ENCODE peak calls at places on chromosomes 12 and 14, in nine cellular contexts. R, X, F, B, P, Y, Z, D and L are unnamed samples. For H3K4me1, the result is how much of the 10 kb centered on the place peaks cover.

GRCh38 chr14:51401272-51401671 is 161.2 kb downstream of the TMX1 start:
- DNase-seq in Z (no peak), P (peak), B (no peak), R (peak), X (no peak), Y (no peak), F (peak), D (no peak), L (no peak)

GRCh38 chr14:56514663-56515371 is 64.8 kb upstream of the TMEM260 start:
- DNase-seq in Y (no peak), D (no peak), X (no peak), Z (no peak), F (peak), B (no peak), R (peak), P (no peak), L (no peak)

GRCh38 chr14:92538412-92539017 is 24.9 kb downstream of the RIN3 start:
- DNase-seq in B (no peak), D (no peak), X (no peak), Y (no peak), P (no peak), F (no peak), Z (no peak), R (no peak), L (no peak)

GRCh38 chr14:71621276-71621675 is 311.0 kb upstream of the RGS6 start:
- DNase-seq in Z (no peak), X (no peak), D (no peak), B (no peak), R (peak), F (peak), Y (no peak), P (no peak), L (no peak)

GRCh38 chr14:33668066-33668465 is 282.8 kb downstream of the EGLN3 start:
- DNase-seq in Y (no peak), Z (no peak), F (peak), D (no peak), P (no peak), B (no peak), X (no peak), R (peak), L (no peak)

GRCh38 chr14:74400328-74400727 is 25.7 kb downstream of the SYNDIG1L start:
- DNase-seq in D (no peak), B (no peak), Y (no peak), R (no peak), F (no peak), P (no peak), Z (no peak), X (peak), L (no peak)

GRCh38 chr12:100371146-100371545 is 14.3 kb downstream of the SLC17A8 start:
- DNase-seq in P (no peak), F (no peak), R (no peak), B (no peak), X (no peak), Y (no peak), D (no peak), Z (no peak), L (no peak)

GRCh38 chr12:93191956-93192355 is 185.8 kb upstream of the NUDT4 start:
- DNase-seq in P (no peak), R (peak), D (peak), X (peak), Z (no peak), F (peak), Y (no peak), B (no peak), L (no peak)

GRCh38 chr12:57985685-57986084 is 44.3 kb downstream of the ATP23 start:
- DNase-seq in R (no peak), Y (no peak), P (no peak), D (no peak), B (no peak), Z (no peak), F (no peak), X (no peak), L (no peak)

GRCh38 chr14:33932033-33932432 is 18.8 kb downstream of the EGLN3 start:
- DNase-seq in Y (no peak), F (no peak), X (no peak), Z (no peak), D (no peak), R (no peak), B (no peak), P (no peak), L (no peak)

GRCh38 chr12:124520258-124520657 is 47.2 kb downstream of the NCOR2 start:
- DNase-seq in F (peak), D (peak), P (no peak), Z (peak), X (peak), B (no peak), Y (peak), R (peak), L (no peak)

GRCh38 chr12:64178122-64178521 is 44.0 kb downstream of the KICS2 start:
- DNase-seq in B (no peak), D (no peak), R (peak), F (peak), Z (no peak), X (no peak), Y (no peak), P (no peak), L (no peak)

GRCh38 chr12:91804533-91804932 is 341.1 kb downstream of the BTG1 start:
- DNase-seq in F (peak), Y (no peak), X (no peak), P (no peak), R (peak), D (no peak), Z (no peak), B (no peak), L (no peak)

GRCh38 chr14:94000986-94001385 is 3.9 kb downstream of the CCDC197 start:
- DNase-seq in Y (no peak), X (no peak), Z (no peak), F (no peak), D (no peak), R (no peak), P (no peak), B (no peak), L (no peak)

GRCh38 chr12:5909560-5909959 is 35.5 kb downstream of the ANO2 start:
- DNase-seq in R (no peak), F (no peak), P (no peak), Z (no peak), D (no peak), Y (no peak), X (peak), B (no peak), L (no peak)

GRCh38 chr14:68782091-68782981 is 10.5 kb downstream of the ZFP36L1 start:
- DNase-seq in B (peak), X (no peak), Y (no peak), Z (peak), R (no peak), P (no peak), D (peak), F (no peak), L (peak)

GRCh38 chr12:120150919-120151525 is 34.5 kb upstream of the RAB35 start:
- DNase-seq in Y (no peak), Z (no peak), F (no peak), B (no peak), P (no peak), R (no peak), X (no peak), D (no peak), L (no peak)

GRCh38 chr12:96483116-96483515 is 6.3 kb upstream of the CFAP54 start:
- DNase-seq in P (no peak), B (no peak), F (no peak), Y (no peak), R (no peak), Z (no peak), X (no peak), D (no peak), L (no peak)

GRCh38 chr12:96487214-96487613 is 2.2 kb upstream of the CFAP54 start:
- DNase-seq in B (no peak), F (peak), Z (no peak), X (no peak), R (peak), D (no peak), P (no peak), Y (no peak), L (no peak)

GRCh38 chr12:96486751-96487150 is 2.6 kb upstream of the CFAP54 start:
- DNase-seq in Z (no peak), P (no peak), R (no peak), D (no peak), B (no peak), Y (no peak), X (no peak), F (no peak), L (no peak)

GRCh38 chr12:96489392-96490056 is at the start of gene CFAP54:
- DNase-seq in X (peak), Z (peak), Y (peak), P (peak), F (peak), R (peak), D (peak), B (peak), L (peak)

DNA sequence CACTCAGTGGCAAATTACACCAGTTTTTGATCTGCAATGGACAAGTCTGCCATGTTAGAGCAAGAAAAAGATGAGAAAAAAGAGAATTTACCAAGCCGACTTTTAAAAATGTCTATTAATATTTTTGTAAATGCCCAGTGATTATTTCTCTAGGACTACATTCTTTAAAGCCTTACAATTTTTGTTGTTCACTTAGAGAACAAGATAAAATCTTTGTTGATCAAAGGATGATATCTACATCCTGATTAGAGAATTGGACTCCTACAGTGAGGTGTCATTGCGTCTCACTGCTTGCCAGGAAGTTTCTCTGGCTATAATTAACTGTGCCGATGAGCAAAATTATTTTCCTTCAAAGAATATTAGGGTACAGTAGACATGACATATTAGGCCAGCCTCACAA is 1.7 kb upstream of the CFAP54 start:
- DNase-seq in B (no peak), D (no peak), R (no peak), Z (no peak), P (no peak), Y (no peak), X (no peak), F (no peak), L (no peak)
- H3K4me3 ChIP-seq in B (no peak), D (no peak), R (no peak), Z (no peak), P (no peak), Y (no peak), X (no peak), F (no peak), L (no peak)

GRCh38 chr12:50787618-50788017 is 23.7 kb downstream of the ATF1 start:
- DNase-seq in Y (no peak), D (no peak), P (no peak), Z (no peak), X (no peak), F (no peak), R (no peak), B (no peak), L (no peak)
- H3K4me1 ChIP-seq in Y (under half), D (under half), P (under half), Z (under half), X (under half), F (under half), R (under half), B (under half), L (under half)

GRCh38 chr12:122838841-122839240 is 3.6 kb downstream of the HIP1R start:
- DNase-seq in R (no peak), P (no peak), X (no peak), Y (no peak), B (no peak), D (no peak), Z (no peak), F (no peak), L (no peak)

GRCh38 chr12:122835693-122836026 is 403 bp downstream of the HIP1R start:
- DNase-seq in X (no peak), R (no peak), B (no peak), D (no peak), F (no peak), Z (no peak), Y (peak), P (no peak), L (no peak)

GRCh38 chr12:122836027-122836921 is 1.0 kb downstream of the HIP1R start:
- DNase-seq in B (no peak), X (peak), F (no peak), Y (peak), P (no peak), D (no peak), R (no peak), Z (peak), L (peak)

GRCh38 chr12:122839907-122840554 is 4.8 kb downstream of the HIP1R start:
- DNase-seq in P (no peak), R (no peak), D (no peak), B (no peak), X (no peak), F (no peak), Z (no peak), Y (no peak), L (no peak)

DNA sequence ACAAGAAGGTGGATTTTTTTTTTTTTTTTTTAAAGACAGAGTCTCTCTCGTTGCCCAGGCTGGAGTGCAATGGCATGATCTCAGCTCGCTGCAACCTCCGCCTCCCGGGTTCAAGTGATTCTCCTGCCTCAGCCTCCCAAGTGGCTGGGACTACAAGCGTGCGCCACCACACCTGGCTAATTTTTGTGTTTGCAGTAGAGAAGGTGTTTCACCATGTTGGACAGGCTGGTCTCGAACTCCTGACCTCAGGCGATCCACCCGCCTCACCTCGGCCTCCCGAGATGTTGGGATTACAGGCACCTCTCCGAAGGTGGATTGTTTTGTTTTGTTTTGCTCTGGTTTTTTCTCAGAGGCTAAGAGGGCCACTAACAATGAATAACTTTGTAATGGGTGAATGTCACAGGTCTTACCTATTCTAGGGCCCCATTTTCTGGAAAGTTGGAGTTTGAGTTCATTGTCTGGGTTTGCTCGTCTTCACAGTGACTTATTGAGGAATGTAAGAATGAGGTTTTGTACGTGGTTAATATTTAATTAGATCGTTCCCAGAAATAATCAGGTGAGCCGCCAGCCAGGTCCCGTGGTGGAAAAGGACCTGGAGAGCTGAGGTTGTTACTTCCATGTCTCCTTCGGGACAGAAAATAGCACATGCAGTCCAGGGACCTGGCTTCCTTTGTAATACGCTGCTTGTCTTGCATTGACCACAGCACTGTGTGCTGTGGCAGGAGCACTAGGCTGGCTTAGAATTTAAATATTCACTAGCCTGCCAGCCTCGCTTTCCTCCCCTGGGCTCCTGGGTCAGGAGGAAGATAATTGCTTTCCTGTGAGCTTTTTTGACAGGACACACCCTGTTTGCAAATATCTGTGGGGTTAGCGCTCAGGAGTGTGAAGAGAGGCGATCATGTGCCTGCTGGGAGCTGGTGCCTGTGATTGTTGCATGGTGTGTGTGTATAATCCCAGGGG is 2.3 kb downstream of the HIP1R start:
- DNase-seq in D (no peak), R (no peak), B (no peak), Z (peak), X (no peak), F (no peak), Y (peak), P (no peak), L (no peak)
- H3K27ac ChIP-seq in D (no peak), R (no peak), B (no peak), Z (peak), X (peak), F (no peak), Y (peak), P (no peak), L (peak)

GRCh38 chr14:23377873-23378563 is 1.2 kb downstream of the CMTM5 start:
- DNase-seq in X (no peak), B (no peak), R (no peak), Z (no peak), D (no peak), Y (no peak), F (no peak), P (no peak), L (no peak)

GRCh38 chr14:23378612-23379220 is 1.9 kb downstream of the CMTM5 start:
- DNase-seq in D (no peak), P (no peak), R (no peak), F (no peak), Z (no peak), Y (no peak), X (no peak), B (no peak), L (no peak)

GRCh38 chr14:23377201-23377550 is 330 bp downstream of the CMTM5 start:
- DNase-seq in R (no peak), D (no peak), B (no peak), Y (no peak), F (no peak), Z (no peak), X (no peak), P (no peak), L (no peak)

GRCh38 chr14:23375527-23376251 is 1.2 kb upstream of the CMTM5 start:
- DNase-seq in P (no peak), B (no peak), Y (no peak), Z (no peak), F (no peak), D (no peak), R (no peak), X (no peak), L (no peak)

DNA sequence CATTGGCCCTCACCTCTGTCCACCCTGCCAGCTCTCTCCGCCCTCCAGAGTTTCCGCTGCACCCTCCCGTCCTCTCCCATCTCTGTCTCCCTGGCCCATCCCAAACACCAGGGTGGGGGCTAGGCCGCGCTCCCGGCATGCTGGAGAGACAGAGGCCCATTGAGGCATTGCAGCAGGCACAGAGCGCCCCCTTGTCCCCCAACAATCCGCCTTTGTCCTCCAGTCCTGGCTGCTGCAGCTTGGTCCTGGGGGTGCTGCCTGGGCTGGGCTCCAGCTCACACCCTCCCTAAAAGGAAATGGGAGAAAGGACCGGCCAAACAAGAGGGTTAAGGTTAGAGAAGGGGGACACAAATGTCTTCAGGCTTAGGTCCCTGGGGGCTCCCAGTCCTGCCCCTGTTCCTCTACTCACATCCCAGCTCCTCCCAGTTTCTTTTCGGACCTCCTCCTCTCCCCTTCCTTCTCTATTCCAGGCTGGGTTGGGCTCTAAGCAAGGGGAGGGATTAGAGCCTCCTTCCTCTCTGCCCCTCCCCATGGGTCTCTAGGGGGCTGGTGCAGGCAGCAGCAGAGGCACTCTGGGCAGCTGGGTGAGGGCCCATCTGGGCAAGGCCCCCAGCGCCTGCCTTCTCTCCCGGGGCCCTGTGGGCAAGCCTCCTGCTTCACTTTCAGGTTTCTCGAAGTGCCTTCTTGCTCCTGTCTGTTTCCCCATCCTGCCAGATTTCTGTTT is at the start of gene CMTM5:
- DNase-seq in Y (no peak), Z (no peak), F (no peak), P (peak), B (no peak), R (no peak), D (no peak), X (no peak), L (no peak)
- H3K4me3 ChIP-seq in Y (no peak), Z (peak), F (no peak), P (no peak), B (no peak), R (no peak), D (no peak), X (peak), L (no peak)

GRCh38 chr12:50529345-50529744 is 24.6 kb downstream of the DIP2B start:
- DNase-seq in Z (no peak), D (no peak), Y (no peak), X (no peak), F (no peak), R (no peak), B (no peak), P (no peak), L (no peak)

GRCh38 chr12:50528800-50529199 is 24.0 kb downstream of the DIP2B start:
- DNase-seq in D (no peak), P (no peak), B (no peak), F (no peak), R (no peak), X (no peak), Z (no peak), Y (no peak), L (no peak)

GRCh38 chr12:50527086-50527726 is 22.4 kb downstream of the DIP2B start:
- DNase-seq in R (no peak), Y (no peak), P (no peak), D (no peak), X (no peak), B (no peak), F (no peak), Z (no peak), L (no peak)

GRCh38 chr12:50533203-50533584 is 28.4 kb downstream of the DIP2B start:
- DNase-seq in P (no peak), X (no peak), Y (no peak), F (no peak), Z (no peak), B (no peak), D (no peak), R (no peak), L (no peak)

DNA sequence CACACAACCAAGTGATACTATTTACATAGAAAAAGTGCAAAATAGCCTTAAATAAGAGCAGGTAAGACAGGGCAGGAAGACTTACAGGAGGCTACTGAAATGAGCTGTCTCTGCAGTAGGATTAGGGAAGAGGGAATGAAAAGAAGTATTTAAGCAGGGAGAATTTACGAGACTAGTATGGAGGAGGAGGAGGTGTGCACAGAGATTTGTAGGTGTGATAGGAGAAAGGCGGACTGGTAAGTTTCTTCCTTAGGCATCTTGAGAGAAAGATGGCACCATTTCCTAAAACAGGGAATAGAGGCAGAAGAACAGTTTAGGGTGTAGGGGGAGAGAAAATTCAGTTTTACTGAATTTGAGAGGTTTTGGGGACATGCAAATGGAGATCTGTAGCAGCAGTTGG is 25.7 kb downstream of the DIP2B start:
- DNase-seq in Z (no peak), P (no peak), F (no peak), Y (no peak), D (no peak), R (no peak), X (no peak), B (no peak), L (no peak)
- H3K4me1 ChIP-seq in Z (half or more), P (under half), F (under half), Y (under half), D (under half), R (under half), X (under half), B (under half), L (under half)